ENCODE peak calls at places on chromosomes 4 and X, in seven cellular contexts. One of them, this sample, is unnamed.

GRCh38 chr4:126269106-126269505 is 954.4 kb downstream of the FAT4 start:
- DNase-seq in tibial artery: peak
- DNase-seq in progenitor cell of endocrine pancreas: no peak
- DNase-seq in stomach: no peak
- DNase-seq in A549: no peak
- DNase-seq in AG10803: peak
- DNase-seq in bronchial epithelial cell: no peak
- DNase-seq in this sample: no peak

GRCh38 chrX:119398974-119399771 is at the start of gene SLC25A43:
- DNase-seq in AG10803: peak
- DNase-seq in bronchial epithelial cell: no peak
- DNase-seq in progenitor cell of endocrine pancreas: peak
- DNase-seq in tibial artery: peak
- DNase-seq in stomach: peak
- DNase-seq in A549: peak
- DNase-seq in this sample: peak

GRCh38 chr4:158809611-158810486 is 41.0 kb downstream of the FNIP2 start:
- DNase-seq in bronchial epithelial cell: peak
- DNase-seq in stomach: no peak
- DNase-seq in A549: peak
- DNase-seq in AG10803: peak
- DNase-seq in tibial artery: peak
- DNase-seq in progenitor cell of endocrine pancreas: no peak
- DNase-seq in this sample: no peak

GRCh38 chrX:152588206-152588605 is 49.5 kb upstream of the GABRQ start:
- DNase-seq in A549: no peak
- DNase-seq in progenitor cell of endocrine pancreas: no peak
- DNase-seq in AG10803: no peak
- DNase-seq in tibial artery: no peak
- DNase-seq in stomach: no peak
- DNase-seq in bronchial epithelial cell: no peak
- DNase-seq in this sample: no peak

GRCh38 chrX:153909980-153910360 is 5.5 kb downstream of the AVPR2 start:
- DNase-seq in AG10803: no peak
- DNase-seq in stomach: no peak
- DNase-seq in A549: no peak
- DNase-seq in bronchial epithelial cell: no peak
- DNase-seq in progenitor cell of endocrine pancreas: no peak
- DNase-seq in tibial artery: no peak
- DNase-seq in this sample: no peak

GRCh38 chr4:140497776-140498636 is at the start of gene MGAT4D:
- DNase-seq in bronchial epithelial cell: no peak
- DNase-seq in AG10803: no peak
- DNase-seq in progenitor cell of endocrine pancreas: peak
- DNase-seq in stomach: no peak
- DNase-seq in tibial artery: no peak
- DNase-seq in A549: no peak
- DNase-seq in this sample: peak

GRCh38 chrX:30777575-30777974 is 111.5 kb downstream of the TAB3 start:
- DNase-seq in AG10803: no peak
- DNase-seq in progenitor cell of endocrine pancreas: no peak
- DNase-seq in bronchial epithelial cell: no peak
- DNase-seq in tibial artery: no peak
- DNase-seq in stomach: no peak
- DNase-seq in A549: no peak
- DNase-seq in this sample: no peak

GRCh38 chr4:74418063-74418670 is 26.8 kb upstream of the AREG start:
- DNase-seq in AG10803: peak
- DNase-seq in tibial artery: no peak
- DNase-seq in A549: peak
- DNase-seq in progenitor cell of endocrine pancreas: no peak
- DNase-seq in stomach: no peak
- DNase-seq in bronchial epithelial cell: peak
- DNase-seq in this sample: no peak

GRCh38 chrX:100410901-100411801 is 1.1 kb upstream of the PCDH19 start:
- DNase-seq in tibial artery: no peak
- DNase-seq in stomach: no peak
- DNase-seq in AG10803: no peak
- DNase-seq in progenitor cell of endocrine pancreas: no peak
- DNase-seq in bronchial epithelial cell: no peak
- DNase-seq in A549: no peak
- DNase-seq in this sample: no peak

GRCh38 chr4:148270600-148270999 is 171.6 kb downstream of the NR3C2 start:
- DNase-seq in progenitor cell of endocrine pancreas: no peak
- DNase-seq in AG10803: no peak
- DNase-seq in A549: no peak
- DNase-seq in bronchial epithelial cell: peak
- DNase-seq in tibial artery: no peak
- DNase-seq in stomach: no peak
- DNase-seq in this sample: no peak

GRCh38 chr4:81085979-81086378 is 55.5 kb downstream of the BMP3 start:
- DNase-seq in AG10803: no peak
- DNase-seq in progenitor cell of endocrine pancreas: no peak
- DNase-seq in tibial artery: no peak
- DNase-seq in bronchial epithelial cell: peak
- DNase-seq in stomach: no peak
- DNase-seq in A549: no peak
- DNase-seq in this sample: no peak

GRCh38 chrX:13254076-13254785 is 65.6 kb downstream of the ATXN3L start:
- DNase-seq in AG10803: peak
- DNase-seq in tibial artery: no peak
- DNase-seq in stomach: no peak
- DNase-seq in A549: peak
- DNase-seq in progenitor cell of endocrine pancreas: no peak
- DNase-seq in bronchial epithelial cell: peak
- DNase-seq in this sample: no peak

GRCh38 chrX:17456526-17456925 is 81.5 kb downstream of the NHS start:
- DNase-seq in bronchial epithelial cell: no peak
- DNase-seq in AG10803: no peak
- DNase-seq in tibial artery: no peak
- DNase-seq in stomach: no peak
- DNase-seq in A549: no peak
- DNase-seq in progenitor cell of endocrine pancreas: no peak
- DNase-seq in this sample: no peak

GRCh38 chr4:139922625-139923024 is 231.4 kb downstream of the MAML3 start:
- DNase-seq in tibial artery: no peak
- DNase-seq in A549: no peak
- DNase-seq in stomach: no peak
- DNase-seq in progenitor cell of endocrine pancreas: no peak
- DNase-seq in bronchial epithelial cell: peak
- DNase-seq in AG10803: peak
- DNase-seq in this sample: no peak

GRCh38 chrX:8090482-8090881 is 80.6 kb downstream of the VCX2 start:
- DNase-seq in stomach: no peak
- DNase-seq in AG10803: no peak
- DNase-seq in A549: no peak
- DNase-seq in bronchial epithelial cell: peak
- DNase-seq in progenitor cell of endocrine pancreas: no peak
- DNase-seq in tibial artery: no peak
- DNase-seq in this sample: no peak

GRCh38 chrX:8090906-8091305 is 80.2 kb downstream of the VCX2 start:
- DNase-seq in AG10803: no peak
- DNase-seq in bronchial epithelial cell: peak
- DNase-seq in progenitor cell of endocrine pancreas: no peak
- DNase-seq in A549: no peak
- DNase-seq in stomach: no peak
- DNase-seq in tibial artery: no peak
- DNase-seq in this sample: no peak

DNA sequence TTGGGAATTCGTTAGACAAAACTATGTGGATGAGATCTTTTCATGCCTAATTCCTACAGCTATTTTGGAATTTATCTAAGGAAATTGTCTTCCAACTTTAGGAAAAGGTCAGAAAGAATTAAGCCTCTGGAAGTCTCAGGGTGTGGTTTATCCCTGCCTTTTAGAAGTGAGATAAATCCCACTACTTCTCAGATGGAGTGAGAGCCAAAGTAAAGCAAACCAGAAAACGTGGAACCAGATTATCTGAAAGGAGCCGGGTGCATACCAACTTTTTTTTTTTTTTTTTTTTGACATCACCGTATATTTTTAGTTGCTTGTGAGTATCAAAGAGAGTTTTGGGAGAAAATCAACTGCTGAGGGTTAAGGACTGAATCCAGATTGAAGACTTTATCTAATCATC is 79.5 kb downstream of the VCX2 start:
- DNase-seq in progenitor cell of endocrine pancreas: no peak
- DNase-seq in stomach: no peak
- DNase-seq in bronchial epithelial cell: no peak
- DNase-seq in AG10803: no peak
- DNase-seq in A549: no peak
- DNase-seq in tibial artery: no peak
- DNase-seq in this sample: no peak
- TF ChIP-seq CTCF in progenitor cell of endocrine pancreas: no peak
- TF ChIP-seq CTCF in stomach: no peak
- TF ChIP-seq CTCF in bronchial epithelial cell: no peak
- TF ChIP-seq CTCF in AG10803: no peak
- TF ChIP-seq CTCF in A549: no peak
- TF ChIP-seq CTCF in tibial artery: no peak
- TF ChIP-seq CTCF in this sample: no peak

GRCh38 chrX:131264053-131264452 is 25.1 kb downstream of the IGSF1 start:
- DNase-seq in AG10803: no peak
- DNase-seq in stomach: no peak
- DNase-seq in bronchial epithelial cell: no peak
- DNase-seq in tibial artery: no peak
- DNase-seq in progenitor cell of endocrine pancreas: no peak
- DNase-seq in A549: no peak
- DNase-seq in this sample: no peak

GRCh38 chrX:131264665-131265064 is 24.4 kb downstream of the IGSF1 start:
- DNase-seq in bronchial epithelial cell: no peak
- DNase-seq in A549: no peak
- DNase-seq in tibial artery: no peak
- DNase-seq in stomach: no peak
- DNase-seq in progenitor cell of endocrine pancreas: no peak
- DNase-seq in AG10803: no peak
- DNase-seq in this sample: no peak

GRCh38 chrX:131262200-131262599 is 26.9 kb downstream of the IGSF1 start:
- DNase-seq in A549: no peak
- DNase-seq in tibial artery: no peak
- DNase-seq in stomach: no peak
- DNase-seq in progenitor cell of endocrine pancreas: no peak
- DNase-seq in bronchial epithelial cell: no peak
- DNase-seq in AG10803: no peak
- DNase-seq in this sample: no peak

GRCh38 chrX:131262738-131263679 is 26.1 kb downstream of the IGSF1 start:
- DNase-seq in progenitor cell of endocrine pancreas: no peak
- DNase-seq in tibial artery: no peak
- DNase-seq in bronchial epithelial cell: peak
- DNase-seq in AG10803: no peak
- DNase-seq in A549: peak
- DNase-seq in stomach: no peak
- DNase-seq in this sample: no peak
- TF ChIP-seq CTCF in progenitor cell of endocrine pancreas: peak
- TF ChIP-seq CTCF in tibial artery: no peak
- TF ChIP-seq CTCF in bronchial epithelial cell: peak
- TF ChIP-seq CTCF in AG10803: no peak
- TF ChIP-seq CTCF in A549: peak
- TF ChIP-seq CTCF in stomach: no peak
- TF ChIP-seq CTCF in this sample: peak

GRCh38 chr4:137125011-137125410 is 407.3 kb downstream of the PCDH18 start:
- DNase-seq in A549: peak
- DNase-seq in stomach: no peak
- DNase-seq in AG10803: peak
- DNase-seq in progenitor cell of endocrine pancreas: no peak
- DNase-seq in bronchial epithelial cell: no peak
- DNase-seq in tibial artery: peak
- DNase-seq in this sample: no peak

GRCh38 chr4:137122876-137123275 is 409.4 kb downstream of the PCDH18 start:
- DNase-seq in progenitor cell of endocrine pancreas: no peak
- DNase-seq in A549: no peak
- DNase-seq in bronchial epithelial cell: no peak
- DNase-seq in tibial artery: no peak
- DNase-seq in stomach: no peak
- DNase-seq in AG10803: no peak
- DNase-seq in this sample: no peak

GRCh38 chr4:137129471-137130244 is 402.6 kb downstream of the PCDH18 start:
- DNase-seq in stomach: no peak
- DNase-seq in bronchial epithelial cell: no peak
- DNase-seq in tibial artery: no peak
- DNase-seq in progenitor cell of endocrine pancreas: no peak
- DNase-seq in A549: no peak
- DNase-seq in AG10803: peak
- DNase-seq in this sample: no peak

DNA sequence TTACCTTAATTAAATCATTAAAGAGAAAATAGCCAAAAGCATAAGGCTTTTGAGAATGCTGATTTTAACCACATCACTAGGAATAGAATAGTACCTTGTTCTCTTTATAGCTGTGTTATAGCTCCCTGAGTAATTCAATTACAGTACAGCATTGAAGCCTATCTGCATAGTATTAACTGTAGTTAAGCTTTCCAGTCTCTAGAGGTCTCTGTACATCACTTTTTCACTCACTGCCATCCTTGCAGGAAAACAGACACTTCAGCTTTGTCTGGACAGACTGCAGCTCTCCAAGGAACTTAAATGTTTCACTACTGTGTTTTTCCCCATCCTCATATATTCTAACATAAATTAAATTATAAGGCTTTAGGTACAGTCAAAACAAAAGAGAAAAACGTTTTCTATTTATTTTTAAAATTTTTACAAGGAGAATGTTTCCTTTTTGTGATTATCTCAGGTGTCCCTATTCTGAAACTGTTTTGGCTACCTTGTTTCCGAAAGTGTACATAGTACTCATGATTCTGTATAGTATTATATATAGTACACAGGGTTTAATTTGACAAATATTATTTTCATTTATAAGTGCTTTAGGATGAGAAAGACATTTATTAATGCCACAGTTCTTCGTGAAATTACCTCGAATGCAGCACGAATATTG is 407.9 kb downstream of the PCDH18 start:
- DNase-seq in AG10803: peak
- DNase-seq in bronchial epithelial cell: peak
- DNase-seq in A549: peak
- DNase-seq in tibial artery: no peak
- DNase-seq in stomach: no peak
- DNase-seq in progenitor cell of endocrine pancreas: no peak
- DNase-seq in this sample: no peak
- TF ChIP-seq CTCF in AG10803: peak
- TF ChIP-seq CTCF in bronchial epithelial cell: peak
- TF ChIP-seq CTCF in A549: peak
- TF ChIP-seq CTCF in tibial artery: peak
- TF ChIP-seq CTCF in stomach: no peak
- TF ChIP-seq CTCF in progenitor cell of endocrine pancreas: peak
- TF ChIP-seq CTCF in this sample: peak

DNA sequence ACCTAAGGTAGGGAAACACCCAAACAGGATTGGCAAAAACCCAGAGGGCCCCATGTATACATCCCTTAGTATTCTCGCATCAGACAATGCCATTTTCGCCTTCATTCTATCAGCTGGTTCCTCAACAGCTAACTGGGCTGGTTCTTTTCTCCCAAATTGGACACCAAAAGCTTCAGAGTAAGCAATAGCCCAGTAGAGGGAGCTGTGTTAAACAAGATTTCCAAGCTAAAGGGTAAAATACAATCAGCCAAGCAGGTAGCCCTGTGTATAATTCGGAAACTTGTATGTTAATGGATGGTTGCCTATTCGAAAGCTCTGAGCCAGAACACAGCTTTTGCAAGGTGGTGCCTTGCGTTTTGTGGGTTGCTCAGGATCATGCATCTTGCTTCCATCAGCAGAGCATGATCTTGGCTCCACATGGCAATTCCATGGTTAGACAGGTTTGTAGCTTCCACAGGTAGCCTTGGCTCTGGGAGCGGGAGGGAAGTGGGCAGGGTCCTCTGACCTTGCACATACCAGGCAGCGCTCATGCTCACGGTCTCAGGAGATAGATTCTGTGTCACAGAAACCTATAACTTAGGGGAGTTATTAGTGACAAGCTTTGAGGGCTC is 115.2 kb upstream of the LNX1 start:
- DNase-seq in progenitor cell of endocrine pancreas: no peak
- DNase-seq in bronchial epithelial cell: peak
- DNase-seq in A549: peak
- DNase-seq in AG10803: peak
- DNase-seq in tibial artery: no peak
- DNase-seq in stomach: no peak
- DNase-seq in this sample: no peak
- TF ChIP-seq CTCF in progenitor cell of endocrine pancreas: peak
- TF ChIP-seq CTCF in bronchial epithelial cell: peak
- TF ChIP-seq CTCF in A549: peak
- TF ChIP-seq CTCF in AG10803: peak
- TF ChIP-seq CTCF in tibial artery: peak
- TF ChIP-seq CTCF in stomach: peak
- TF ChIP-seq CTCF in this sample: peak

This sample was measured in neural crest cell.